ENCODE peak calls at places on chromosomes 11 and 22, in six cellular contexts. I, J, D, R, K and O are unnamed samples.

GRCh38 chr11:27401280-27401679 is 38.3 kb upstream of the CCDC34 start:
- DNase-seq in I (no peak), J (no peak), D (no peak), R (no peak), K (no peak), O (no peak)

GRCh38 chr11:58525037-58525614 is 17.2 kb upstream of the OR5B21 start:
- DNase-seq in I (no peak), J (no peak), D (no peak), R (no peak), K (no peak), O (peak)

GRCh38 chr11:27228891-27229290 is 134.1 kb downstream of the CCDC34 start:
- DNase-seq in I (no peak), J (no peak), D (no peak), R (no peak), K (no peak), O (no peak)

GRCh38 chr22:44975444-44976262 is 34.2 kb downstream of the PHF21B start:
- DNase-seq in I (peak), J (peak), D (peak), R (peak), K (peak), O (no peak)

GRCh38 chr22:37777122-37777687 is 30.5 kb upstream of the GCAT start:
- DNase-seq in I (no peak), J (no peak), D (peak), R (no peak), K (peak), O (peak)

GRCh38 chr11:32307921-32308320 is 127.4 kb downstream of the WT1 start:
- DNase-seq in I (no peak), J (no peak), D (no peak), R (no peak), K (no peak), O (no peak)

GRCh38 chr11:2670541-2671100 is 29.2 kb downstream of the KCNQ1OT1 start:
- DNase-seq in I (no peak), J (no peak), D (no peak), R (no peak), K (no peak), O (no peak)

GRCh38 chr11:123214396-123214795 is 19.3 kb upstream of the CLMP start:
- DNase-seq in I (no peak), J (no peak), D (no peak), R (no peak), K (no peak), O (no peak)

GRCh38 chr22:19041403-19042074 is 80.7 kb downstream of the DGCR2 start:
- DNase-seq in I (no peak), J (no peak), D (no peak), R (no peak), K (no peak), O (no peak)

GRCh38 chr22:48642550-48642949 is 1185.1 kb downstream of the BRD1 start:
- DNase-seq in I (no peak), J (no peak), D (no peak), R (no peak), K (no peak), O (no peak)

GRCh38 chr22:19873138-19873959 is 18.7 kb upstream of the GNB1L start:
- DNase-seq in I (no peak), J (no peak), D (no peak), R (no peak), K (no peak), O (no peak)

GRCh38 chr22:37290737-37291136 is 8.4 kb downstream of the CYTH4 start:
- DNase-seq in I (no peak), J (no peak), D (no peak), R (no peak), K (no peak), O (no peak)

GRCh38 chr11:95762513-95762912 is 27.1 kb downstream of the FAM76B start:
- DNase-seq in I (no peak), J (no peak), D (no peak), R (no peak), K (no peak), O (no peak)

GRCh38 chr22:26851125-26851524 is 193.7 kb downstream of the MIAT start:
- DNase-seq in I (no peak), J (no peak), D (no peak), R (no peak), K (no peak), O (no peak)
- TF ChIP-seq SP1 in I (no peak), J (no peak), D (no peak), R (no peak), K (no peak), O (no peak)

DNA sequence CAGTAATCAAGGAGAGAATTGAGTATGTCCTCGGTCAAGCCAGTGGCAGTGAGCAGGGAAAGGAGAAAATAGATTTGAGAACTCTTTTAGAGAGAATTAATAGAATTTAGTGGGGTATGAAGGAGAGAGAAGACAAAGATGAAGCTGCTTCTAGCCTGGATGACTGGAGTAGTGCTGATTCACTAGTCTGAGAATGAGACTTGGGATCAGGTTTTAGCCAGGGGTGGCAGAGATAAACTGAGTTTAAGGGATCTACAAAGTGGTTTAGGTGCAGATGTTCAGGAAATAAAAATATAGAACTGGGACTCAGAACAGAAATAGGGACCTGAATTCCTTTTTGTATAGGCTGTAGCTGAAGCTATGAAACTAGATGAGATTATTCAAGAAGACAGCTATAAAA is 17.6 kb downstream of the HORMAD2 start:
- DNase-seq in I (no peak), J (no peak), D (no peak), R (no peak), K (no peak), O (no peak)
- TF ChIP-seq SP1 in I (no peak), J (no peak), D (no peak), R (no peak), K (no peak), O (no peak)

GRCh38 chr11:130198292-130198691 is 38.7 kb downstream of the ST14 start:
- DNase-seq in I (no peak), J (no peak), D (no peak), R (no peak), K (no peak), O (no peak)
- TF ChIP-seq SP1 in I (no peak), J (no peak), D (no peak), R (no peak), K (no peak), O (no peak)

GRCh38 chr11:100681064-100681502 is 6.0 kb upstream of the ARHGAP42 start:
- DNase-seq in I (no peak), J (peak), D (peak), R (no peak), K (peak), O (peak)
- TF ChIP-seq SP1 in I (no peak), J (no peak), D (no peak), R (no peak), K (peak), O (peak)

DNA sequence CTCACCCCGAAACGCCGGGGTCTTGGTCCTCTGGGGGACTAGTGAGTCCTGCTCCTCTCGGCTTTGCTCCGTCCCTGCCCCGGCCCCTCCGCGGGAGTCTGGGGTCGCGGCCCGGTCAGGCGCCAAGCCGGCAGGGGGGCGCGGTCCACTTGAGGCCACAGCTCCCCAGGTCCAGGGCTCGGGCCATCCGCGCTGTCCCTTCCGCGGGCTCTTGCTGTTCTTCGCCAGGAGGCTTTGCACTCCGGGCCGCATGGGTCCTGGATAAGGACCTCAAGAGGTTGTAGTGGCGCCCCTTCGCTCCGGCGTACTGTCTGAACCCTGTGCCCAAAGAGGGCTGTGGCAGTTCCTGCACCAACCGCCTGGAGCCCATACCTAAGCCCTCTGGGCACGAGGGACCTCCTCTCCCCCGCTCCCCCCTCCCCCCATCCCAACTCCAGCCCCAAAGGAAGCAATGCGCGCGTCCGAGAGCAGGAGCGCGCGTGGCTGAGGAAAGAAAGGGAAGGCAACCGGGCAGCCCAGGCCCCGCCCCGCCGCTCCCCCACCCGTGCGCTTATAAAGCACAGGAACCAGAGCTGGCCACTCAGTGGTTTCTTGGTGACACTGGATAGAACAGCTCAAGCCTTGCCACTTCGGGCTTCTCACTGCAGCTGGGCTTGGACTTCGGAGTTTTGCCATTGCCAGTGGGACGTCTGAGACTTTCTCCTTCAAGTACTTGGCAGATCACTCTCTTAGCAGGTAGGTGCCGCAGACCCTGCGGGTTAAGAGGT is at the start of gene ADM:
- DNase-seq in I (peak), J (peak), D (peak), R (no peak), K (peak), O (no peak)
- TF ChIP-seq SP1 in I (no peak), J (peak), D (no peak), R (no peak), K (no peak), O (no peak)

GRCh38 chr11:75352417-75353206 is 1.2 kb upstream of the ARRB1 start:
- DNase-seq in I (no peak), J (no peak), D (no peak), R (no peak), K (no peak), O (no peak)

GRCh38 chr11:75349540-75350116 is 1.8 kb downstream of the ARRB1 start:
- DNase-seq in I (no peak), J (no peak), D (peak), R (no peak), K (no peak), O (no peak)

GRCh38 chr11:75350122-75350742 is 1.2 kb downstream of the ARRB1 start:
- DNase-seq in I (no peak), J (no peak), D (no peak), R (no peak), K (no peak), O (no peak)

GRCh38 chr11:75350743-75351540 is 519 bp downstream of the ARRB1 start:
- DNase-seq in I (peak), J (peak), D (peak), R (no peak), K (no peak), O (no peak)

GRCh38 chr11:75351541-75352416 is at the start of gene ARRB1:
- DNase-seq in I (peak), J (peak), D (peak), R (no peak), K (no peak), O (no peak)
- TF ChIP-seq SP1 in I (no peak), J (no peak), D (no peak), R (no peak), K (no peak), O (no peak)